ENCODE peak calls at places on chromosomes 13 and 19, in seven cellular contexts. C is mammary epithelial cell, T is IMR-90, Z is lower lobe of right lung, V is AG04450, B is dorsolateral prefrontal cortex, R is pancreas. I is an unnamed sample.

GRCh38 chr19:11306337-11306736 is 10.4 kb downstream of the TSPAN16 start:
- DNase-seq in T (no peak), Z (no peak), C (no peak), V (no peak), R (no peak), B (no peak), I (no peak)

GRCh38 chr13:114067381-114067885 is 65.0 kb downstream of the RASA3 start:
- DNase-seq in T (peak), V (no peak), C (peak), B (no peak), Z (no peak), R (no peak), I (no peak)

GRCh38 chr13:79655509-79655908 is 174.6 kb downstream of the NDFIP2 start:
- DNase-seq in B (no peak), Z (no peak), C (no peak), T (no peak), V (no peak), R (no peak), I (no peak)

GRCh38 chr13:111418101-111418500 is 97.7 kb downstream of the TEX29 start:
- DNase-seq in R (no peak), V (no peak), B (no peak), Z (no peak), T (no peak), C (no peak), I (no peak)

GRCh38 chr19:39359026-39359425 is 16.8 kb downstream of the SAMD4B start:
- DNase-seq in V (no peak), T (no peak), B (no peak), C (no peak), Z (no peak), R (no peak), I (no peak)

GRCh38 chr13:23776698-23777570 is 112.3 kb downstream of the MIPEP start:
- DNase-seq in C (no peak), V (no peak), B (no peak), R (no peak), T (no peak), Z (no peak), I (no peak)

GRCh38 chr13:42574435-42575311 is 721 bp downstream of the TNFSF11 start:
- DNase-seq in T (no peak), R (peak), Z (no peak), B (no peak), C (no peak), V (no peak), I (no peak)

GRCh38 chr19:843180-843835 is 2.5 kb downstream of the PRTN3 start:
- DNase-seq in C (no peak), V (no peak), T (no peak), Z (peak), R (no peak), B (no peak), I (peak)

GRCh38 chr19:3268763-3269162 is 44.3 kb downstream of the CELF5 start:
- DNase-seq in T (no peak), C (no peak), V (no peak), Z (no peak), B (no peak), R (no peak), I (no peak)

GRCh38 chr13:24626449-24626848 is 53.8 kb upstream of the ATP12A start:
- DNase-seq in R (no peak), T (no peak), V (no peak), C (no peak), Z (no peak), B (no peak), I (no peak)

GRCh38 chr13:51041126-51041525 is 69.9 kb downstream of the C13orf42 start:
- DNase-seq in V (no peak), B (no peak), R (no peak), T (no peak), C (no peak), Z (no peak), I (no peak)

GRCh38 chr19:3556978-3557460 is 367 bp downstream of the MFSD12 start:
- DNase-seq in B (no peak), Z (peak), C (peak), T (peak), V (no peak), R (peak), I (peak)

DNA sequence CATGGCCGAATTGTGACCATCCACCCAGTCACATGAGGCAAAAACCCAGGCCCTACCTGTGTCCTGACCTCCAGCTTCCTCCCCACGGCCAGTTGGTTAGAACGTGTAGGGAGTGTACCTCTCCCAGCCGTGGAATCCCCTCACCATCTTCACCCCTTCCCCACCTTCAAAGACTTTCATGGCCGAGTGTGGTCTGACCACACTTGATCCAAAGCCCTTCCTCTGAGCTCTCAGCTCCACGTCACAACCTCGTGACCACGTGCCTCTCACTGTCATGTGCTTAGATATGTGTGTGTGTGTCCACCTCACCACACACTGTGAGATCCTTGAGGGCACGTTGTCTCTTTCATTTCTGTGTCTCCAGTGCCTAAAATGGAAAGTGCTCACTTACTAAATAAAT is 48.6 kb upstream of the UBE2L5 start:
- DNase-seq in B (no peak), C (no peak), V (no peak), Z (peak), T (no peak), R (no peak), I (no peak)
- H3K4me3 ChIP-seq in B (no peak), C (no peak), V (no peak), Z (no peak), T (no peak), R (no peak), I (no peak)

GRCh38 chr13:102322211-102322610 is 79.6 kb downstream of the FGF14 start:
- DNase-seq in C (no peak), B (no peak), R (no peak), T (no peak), V (no peak), Z (no peak), I (no peak)

GRCh38 chr13:102323012-102323411 is 78.8 kb downstream of the FGF14 start:
- DNase-seq in V (no peak), B (no peak), C (no peak), T (no peak), Z (no peak), R (no peak), I (no peak)

GRCh38 chr13:102316732-102317131 is 85.1 kb downstream of the FGF14 start:
- DNase-seq in V (no peak), C (no peak), Z (no peak), B (no peak), T (no peak), R (no peak), I (no peak)

GRCh38 chr13:102317593-102317992 is 84.3 kb downstream of the FGF14 start:
- DNase-seq in B (peak), T (peak), Z (peak), C (no peak), V (no peak), R (no peak), I (peak)

GRCh38 chr13:102318233-102318632 is 83.6 kb downstream of the FGF14 start:
- DNase-seq in Z (no peak), B (no peak), R (no peak), T (no peak), V (no peak), C (no peak), I (no peak)
- TF ChIP-seq CTCF in Z (no peak), B (no peak), R (no peak), T (no peak), V (no peak), C (no peak), I (no peak)

GRCh38 chr19:15466851-15467733 is 2.7 kb upstream of the RASAL3 start:
- DNase-seq in Z (no peak), V (peak), C (no peak), B (no peak), R (no peak), T (peak), I (no peak)

GRCh38 chr19:15464394-15465385 is at the start of gene RASAL3:
- DNase-seq in C (no peak), V (no peak), R (no peak), Z (peak), B (no peak), T (no peak), I (no peak)

GRCh38 chr19:15467734-15468214 is 3.4 kb upstream of the RASAL3 start:
- DNase-seq in C (no peak), R (no peak), T (no peak), Z (no peak), B (no peak), V (no peak), I (no peak)

GRCh38 chr19:15461694-15462093 is 2.6 kb downstream of the RASAL3 start:
- DNase-seq in T (no peak), Z (no peak), R (no peak), V (no peak), B (no peak), C (no peak), I (no peak)

GRCh38 chr19:15463865-15464371 is 426 bp downstream of the RASAL3 start:
- DNase-seq in Z (peak), T (no peak), C (no peak), V (no peak), R (peak), B (no peak), I (peak)
- H3K4me3 ChIP-seq in Z (peak), T (no peak), C (no peak), V (no peak), R (peak), B (no peak), I (peak)

GRCh38 chr19:48444933-48445194 is 919 bp upstream of the GRWD1 start:
- DNase-seq in B (no peak), R (no peak), T (no peak), C (no peak), V (no peak), Z (no peak), I (no peak)

GRCh38 chr19:48445256-48445605 is 552 bp upstream of the GRWD1 start:
- DNase-seq in C (peak), B (no peak), T (peak), Z (no peak), V (peak), R (no peak), I (no peak)

GRCh38 chr19:48443262-48443661 is 2.5 kb upstream of the GRWD1 start:
- DNase-seq in R (peak), V (no peak), B (no peak), T (no peak), C (no peak), Z (peak), I (no peak)

GRCh38 chr19:48443731-48444128 is 2.1 kb upstream of the GRWD1 start:
- DNase-seq in V (no peak), B (no peak), C (no peak), Z (no peak), R (peak), T (no peak), I (no peak)

DNA sequence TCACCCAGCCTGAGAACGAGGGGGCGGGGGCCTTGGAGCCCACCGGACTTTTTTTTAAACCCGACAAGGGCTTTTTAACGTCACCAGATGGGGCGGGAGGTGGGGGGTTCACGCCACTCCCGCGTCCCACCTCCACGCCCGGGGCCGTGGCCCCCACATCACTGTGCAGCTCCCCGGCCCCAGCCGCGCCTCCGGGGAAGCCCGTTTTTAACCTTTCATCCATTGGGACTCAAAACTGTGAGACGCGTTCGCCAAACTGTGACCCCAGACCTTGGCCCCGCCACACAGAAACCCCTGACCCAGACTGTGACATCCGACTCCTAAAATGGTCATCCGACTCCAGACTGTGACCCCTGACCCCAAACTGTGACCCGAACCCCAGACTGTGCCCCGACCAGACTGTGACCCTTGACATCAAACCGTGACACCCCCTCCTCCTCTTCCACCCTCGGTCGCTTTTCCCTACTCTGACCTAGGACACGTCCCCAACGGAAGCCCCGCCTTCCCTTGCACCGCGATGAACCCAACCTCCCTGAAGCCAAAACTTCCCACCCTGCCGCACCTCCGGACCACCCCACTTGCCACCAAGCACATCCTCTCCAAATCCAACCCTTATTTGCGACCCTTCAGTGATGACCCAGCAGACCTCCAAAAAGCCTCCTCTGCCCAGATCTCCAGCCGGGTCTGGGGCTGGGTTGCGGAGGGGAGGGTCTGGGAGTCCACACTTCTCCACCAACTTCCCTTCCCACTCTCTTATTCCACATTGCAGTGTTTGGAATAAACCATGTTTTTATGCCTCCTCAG is 1.5 kb upstream of the GRWD1 start:
- DNase-seq in R (no peak), T (no peak), Z (no peak), B (no peak), V (no peak), C (no peak), I (no peak)
- TF ChIP-seq CTCF in R (no peak), T (no peak), Z (no peak), B (no peak), V (no peak), C (no peak), I (no peak)

GRCh38 chr13:20497376-20497775 is 28.3 kb downstream of the CRYL1 start:
- DNase-seq in C (no peak), Z (no peak), R (no peak), T (no peak), V (no peak), B (no peak), I (no peak)

GRCh38 chr13:20498129-20498528 is 27.5 kb downstream of the CRYL1 start:
- DNase-seq in B (no peak), C (no peak), T (no peak), Z (no peak), R (no peak), V (no peak), I (no peak)

GRCh38 chr13:20494656-20495055 is 31.0 kb downstream of the CRYL1 start:
- DNase-seq in Z (no peak), C (peak), B (no peak), V (no peak), R (no peak), T (no peak), I (no peak)

GRCh38 chr13:20492641-20493040 is 33.0 kb downstream of the CRYL1 start:
- DNase-seq in R (no peak), Z (no peak), C (peak), V (no peak), T (peak), B (no peak), I (no peak)

GRCh38 chr13:20495087-20496023 is 30.3 kb downstream of the CRYL1 start:
- DNase-seq in R (no peak), V (peak), C (peak), Z (no peak), T (peak), B (peak), I (no peak)
- H3K4me3 ChIP-seq in R (peak), V (peak), C (no peak), Z (peak), T (no peak), B (peak), I (peak)

GRCh38 chr13:91078093-91078679 is 269.3 kb upstream of the MIR17HG start:
- DNase-seq in Z (no peak), C (no peak), T (no peak), B (no peak), R (no peak), V (no peak), I (no peak)
- TF ChIP-seq CTCF in Z (no peak), C (peak), T (no peak), B (peak), R (peak), V (peak), I (peak)

DNA sequence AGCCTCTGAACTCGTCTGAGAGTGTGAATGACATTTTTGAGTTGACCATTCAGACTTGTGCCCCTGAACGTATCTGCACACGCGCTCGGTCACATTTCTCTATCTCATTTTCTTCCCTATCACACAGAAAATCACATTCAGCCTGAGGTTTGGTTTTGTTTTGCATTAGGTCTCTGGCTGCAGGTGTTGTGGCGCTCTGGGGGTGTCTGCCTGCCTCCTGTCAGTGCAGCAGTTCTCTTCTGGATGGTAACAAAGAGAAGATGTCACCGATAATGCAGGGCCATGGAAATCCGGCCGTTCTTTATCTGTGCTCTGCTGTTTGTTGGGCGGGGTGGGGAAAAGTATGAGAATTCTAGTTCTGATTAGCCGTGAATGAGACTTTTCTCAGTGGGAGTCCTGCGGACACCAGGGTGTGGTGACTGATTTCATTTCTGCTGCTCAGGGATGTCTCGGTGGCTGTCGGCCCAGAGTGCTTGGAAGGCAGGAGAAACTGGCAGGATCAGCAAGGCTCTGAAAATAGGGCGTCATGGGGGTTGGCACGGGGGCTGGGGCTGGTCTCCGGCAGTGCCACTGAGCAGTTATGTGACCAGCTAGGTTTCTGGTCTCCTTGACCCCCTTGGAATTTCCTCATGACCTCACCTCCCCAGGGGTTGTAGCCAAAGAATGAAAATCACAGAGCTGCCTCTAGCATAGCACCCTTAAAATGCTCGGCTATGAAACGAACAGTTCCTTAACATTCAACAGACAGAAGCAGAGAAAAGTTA is 5.1 kb downstream of the RNF113B start:
- DNase-seq in R (no peak), B (peak), V (no peak), C (no peak), T (peak), Z (no peak), I (peak)
- H3K4me3 ChIP-seq in R (no peak), B (peak), V (no peak), C (no peak), T (no peak), Z (peak), I (peak)

GRCh38 chr13:76884571-76885202 is 1.5 kb downstream of the KCTD12 start:
- DNase-seq in B (no peak), C (peak), Z (no peak), T (peak), R (no peak), V (no peak), I (no peak)

GRCh38 chr13:76885203-76886004 is 801 bp downstream of the KCTD12 start:
- DNase-seq in Z (peak), C (peak), R (peak), V (no peak), T (peak), B (peak), I (peak)

GRCh38 chr13:76887070-76887563 is 912 bp upstream of the KCTD12 start:
- DNase-seq in C (no peak), Z (no peak), T (no peak), V (no peak), B (no peak), R (no peak), I (no peak)

GRCh38 chr13:76886005-76886291 is 257 bp downstream of the KCTD12 start:
- DNase-seq in R (no peak), C (no peak), Z (no peak), V (no peak), B (no peak), T (no peak), I (peak)

GRCh38 chr13:76886292-76887061 is at the start of gene KCTD12:
- DNase-seq in Z (peak), V (no peak), C (peak), B (peak), T (peak), R (peak), I (peak)
- TF ChIP-seq CTCF in Z (no peak), V (peak), C (no peak), B (peak), T (peak), R (no peak), I (peak)

I was measured in psoas muscle.